ENCODE peak calls at places on chromosome 9, in ten cellular contexts. E, T, J, S, H, O, Q, F, Y and G are unnamed samples.

GRCh38 chr9:36858805-36859375 is 175.2 kb downstream of the PAX5 start:
- DNase-seq in E (no peak), T (no peak), J (no peak), S (no peak), H (no peak), O (no peak), Q (no peak), F (no peak), Y (no peak), G (no peak)

GRCh38 chr9:89698606-89699005 is 93.8 kb downstream of the GADD45G start:
- DNase-seq in E (no peak), T (no peak), J (no peak), S (no peak), H (no peak), O (no peak), Q (no peak), F (no peak), Y (no peak), G (no peak)

GRCh38 chr9:89422151-89422918 is 75.6 kb downstream of the SEMA4D start:
- DNase-seq in E (peak; percentile 74), T (no peak), J (no peak), S (no peak), H (no peak), O (no peak), Q (no peak), F (no peak), Y (peak; percentile 49), G (peak; percentile 33)

GRCh38 chr9:14277202-14277601 is 36.7 kb downstream of the NFIB start:
- DNase-seq in E (peak; percentile 86), T (no peak), J (no peak), S (peak; percentile 58), H (peak; percentile 27), O (no peak), Q (no peak), F (no peak), Y (peak; percentile 92), G (peak; percentile 82)

GRCh38 chr9:91812191-91812590 is 137.8 kb downstream of the ROR2 start:
- DNase-seq in E (no peak), T (no peak), J (no peak), S (no peak), H (no peak), O (no peak), Q (no peak), F (no peak), Y (no peak), G (no peak)

GRCh38 chr9:5799314-5799713 is 33.6 kb downstream of the ERMP1 start:
- DNase-seq in E (peak; percentile 82), T (no peak), J (no peak), S (peak; percentile 42), H (no peak), O (no peak), Q (no peak), F (peak; percentile 41), Y (peak; percentile 42), G (peak; percentile 57)

GRCh38 chr9:129100383-129101169 is 10.0 kb downstream of the CRAT start:
- DNase-seq in E (no peak), T (no peak), J (no peak), S (no peak), H (no peak), O (no peak), Q (no peak), F (no peak), Y (peak; percentile 26), G (no peak)

GRCh38 chr9:86096382-86096781 is 3.0 kb downstream of the GOLM1 start:
- DNase-seq in E (peak; percentile 82), T (no peak), J (no peak), S (peak; percentile 19), H (no peak), O (no peak), Q (no peak), F (no peak), Y (no peak), G (peak; percentile 52)

GRCh38 chr9:99490736-99491135 is 268.7 kb downstream of the SEC61B start:
- DNase-seq in E (peak; percentile 35), T (no peak), J (no peak), S (peak; percentile 27), H (no peak), O (no peak), Q (no peak), F (no peak), Y (no peak), G (peak; percentile 43)

GRCh38 chr9:84778537-84778936 is 109.0 kb downstream of the NTRK2 start:
- DNase-seq in E (no peak), T (no peak), J (no peak), S (no peak), H (no peak), O (no peak), Q (no peak), F (no peak), Y (no peak), G (no peak)

GRCh38 chr9:28951945-28952344 is 1378.7 kb upstream of the C9orf72 start:
- DNase-seq in E (peak; percentile 38), T (no peak), J (no peak), S (no peak), H (no peak), O (no peak), Q (no peak), F (no peak), Y (no peak), G (peak; percentile 8)

DNA sequence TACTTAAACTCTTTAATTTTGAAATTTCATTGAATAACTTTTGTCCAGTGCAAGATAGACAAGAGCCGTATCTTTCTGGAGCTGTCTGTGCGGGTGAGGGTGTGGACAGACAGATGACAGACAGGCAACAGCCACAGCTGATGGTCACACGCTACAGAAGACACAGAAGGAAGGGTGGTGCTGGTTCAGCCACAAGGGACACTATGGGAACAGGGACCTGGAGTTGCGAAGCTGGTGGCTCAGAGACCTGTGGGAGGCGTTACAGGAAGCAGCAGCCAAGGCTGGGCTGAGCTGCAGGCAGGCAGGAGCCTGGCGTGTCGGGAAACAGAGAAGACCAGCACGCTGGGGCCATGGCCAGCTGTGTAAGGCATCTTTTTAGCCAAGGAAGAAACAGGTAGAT is 104.4 kb downstream of the WNK2 start:
- DNase-seq in E (no peak), T (no peak), J (no peak), S (no peak), H (no peak), O (no peak), Q (no peak), F (no peak), Y (no peak), G (no peak)
- TF ChIP-seq CTCF in E (no peak), T (no peak), J (no peak), S (no peak), H (no peak), O (no peak), Q (no peak), F (no peak), Y (no peak), G (no peak)

GRCh38 chr9:137606734-137607138 is 1.2 kb downstream of the ARRDC1 start:
- DNase-seq in E (no peak), T (no peak), J (no peak), S (no peak), H (no peak), O (no peak), Q (no peak), F (no peak), Y (no peak), G (no peak)

GRCh38 chr9:137605146-137606004 is at the start of gene ARRDC1:
- DNase-seq in E (peak; percentile 93), T (peak; percentile 86), J (no peak), S (peak; percentile 92), H (peak; percentile 93), O (peak; percentile 92), Q (peak; percentile 84), F (peak; percentile 66), Y (peak; percentile 81), G (peak; percentile 78)

GRCh38 chr9:137604345-137605145 is 941 bp upstream of the ARRDC1 start:
- DNase-seq in E (no peak), T (no peak), J (no peak), S (no peak), H (no peak), O (no peak), Q (no peak), F (no peak), Y (no peak), G (no peak)

GRCh38 chr9:137606005-137606601 is 617 bp downstream of the ARRDC1 start:
- DNase-seq in E (no peak), T (peak; percentile 35), J (no peak), S (no peak), H (peak; percentile 62), O (no peak), Q (peak; percentile 42), F (no peak), Y (no peak), G (no peak)

DNA sequence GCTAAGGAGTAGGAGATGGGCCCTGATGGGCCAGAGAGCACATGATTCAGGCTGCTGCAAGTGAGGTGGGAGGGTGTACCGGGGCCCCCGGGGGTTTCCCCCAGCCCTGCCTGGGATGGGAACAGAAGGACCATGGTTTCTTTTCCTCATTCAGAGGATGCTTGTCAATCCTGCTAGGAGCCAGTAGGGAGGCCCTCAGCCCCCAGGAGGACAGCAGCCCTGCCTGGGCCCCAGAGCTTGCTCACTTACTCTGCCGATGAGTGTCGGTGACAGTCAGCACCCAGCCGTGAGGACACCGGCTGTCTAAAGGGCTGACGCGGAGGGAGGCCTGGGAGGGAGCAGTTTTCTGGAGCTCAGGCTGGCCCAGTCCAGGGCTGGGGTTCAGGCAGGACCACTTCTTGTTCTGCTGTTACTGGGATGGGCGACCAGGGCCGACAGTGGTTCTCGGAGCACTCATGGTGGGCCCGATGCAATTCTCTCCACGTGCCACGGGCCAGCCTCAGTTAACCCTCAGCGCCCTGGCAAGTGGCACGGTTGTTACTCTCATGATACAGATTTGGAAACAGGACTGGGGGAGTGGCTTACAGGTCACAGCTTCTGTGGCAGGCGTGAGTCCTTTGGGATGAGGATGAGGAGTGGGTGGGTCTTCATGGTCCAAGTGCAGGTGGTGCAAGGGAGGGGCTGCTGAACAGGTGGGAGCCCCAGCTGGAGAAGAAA is 1.8 kb downstream of the ARRDC1 start:
- DNase-seq in E (no peak), T (no peak), J (no peak), S (peak; percentile 68), H (no peak), O (no peak), Q (no peak), F (no peak), Y (no peak), G (no peak)
- TF ChIP-seq CTCF in E (no peak), T (no peak), J (no peak), S (no peak), H (no peak), O (no peak), Q (no peak), F (no peak), Y (no peak), G (no peak)

DNA sequence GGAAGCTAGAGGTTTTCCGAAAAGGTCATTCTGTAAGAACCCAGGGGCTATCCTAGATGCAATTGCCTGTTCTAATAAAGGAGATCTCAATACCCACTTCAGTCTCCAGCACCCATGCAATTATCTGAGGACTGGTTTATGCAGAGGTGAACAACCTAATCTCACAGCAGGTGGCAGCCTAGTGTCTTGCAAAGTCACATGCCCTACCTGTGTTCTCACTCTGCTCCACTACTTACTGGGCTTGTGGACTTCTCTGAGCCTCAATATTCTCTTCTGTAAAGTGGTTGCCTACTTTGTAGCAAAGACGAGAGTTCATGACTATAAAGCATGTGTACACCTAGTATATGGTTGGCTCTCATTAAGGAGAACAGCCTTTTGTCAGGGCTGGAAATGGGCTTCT is 21.0 kb upstream of the ALDH1B1 start:
- DNase-seq in E (peak; percentile 45), T (no peak), J (no peak), S (no peak), H (no peak), O (no peak), Q (no peak), F (peak; percentile 64), Y (peak; percentile 52), G (peak; percentile 26)
- TF ChIP-seq CTCF in E (peak; percentile 22), T (no peak), J (peak; percentile 81), S (peak; percentile 20), H (peak; percentile 46), O (no peak), Q (peak; percentile 54), F (peak; percentile 65), Y (peak; percentile 71), G (peak; percentile 11)

GRCh38 chr9:33676746-33677505 is 118.4 kb upstream of the PRSS3 start:
- DNase-seq in E (no peak), T (peak; percentile 35), J (no peak), S (peak; percentile 12), H (no peak), O (peak; percentile 11), Q (peak; percentile 33), F (peak; percentile 29), Y (peak; percentile 12), G (no peak)
- TF ChIP-seq CTCF in E (no peak), T (no peak), J (no peak), S (no peak), H (no peak), O (no peak), Q (no peak), F (no peak), Y (no peak), G (no peak)